ENCODE peak calls at places on chromosomes 5 and 9, in eight cellular contexts. W is neural crest cell, E is left ventricle myocardium inferior, B is PC-3, Y is Calu3, H is astrocyte of the cerebellum, Z is AG04449, P is progenitor cell of endocrine pancreas. T is an unnamed sample.

GRCh38 chr9:85995612-85996011 is 54.7 kb downstream of the NAA35 start:
- DNase-seq in B (no peak), W (no peak), E (no peak), P (no peak), Y (no peak), Z (no peak), H (no peak), T (no peak)

GRCh38 chr9:85157763-85158162 is 488.2 kb downstream of the NTRK2 start:
- DNase-seq in W (no peak), Z (no peak), E (no peak), H (no peak), P (no peak), B (no peak), Y (no peak), T (no peak)

GRCh38 chr9:100601216-100601615 is 23.3 kb downstream of the CAVIN4 start:
- DNase-seq in P (peak), Y (peak), W (peak), B (peak), E (no peak), H (no peak), Z (no peak), T (peak)

GRCh38 chr5:2219149-2219776 is 336.5 kb upstream of the IRX4 start:
- DNase-seq in P (no peak), W (no peak), H (no peak), Z (no peak), B (no peak), E (no peak), Y (no peak), T (no peak)

GRCh38 chr5:73911761-73912393 is 285.9 kb downstream of the ARHGEF28 start:
- DNase-seq in W (no peak), Z (no peak), Y (no peak), B (no peak), E (no peak), H (no peak), P (no peak), T (no peak)

GRCh38 chr9:34958411-34958982 is 412 bp downstream of the PHF24 start:
- DNase-seq in E (no peak), H (no peak), P (no peak), W (no peak), B (no peak), Y (no peak), Z (no peak), T (no peak)

GRCh38 chr5:135465391-135466122 is 13.4 kb upstream of the TIFAB start:
- DNase-seq in H (no peak), P (no peak), Z (no peak), Y (no peak), E (no peak), B (no peak), W (no peak), T (peak)

GRCh38 chr5:109929371-109929770 is 239.6 kb downstream of the MAN2A1 start:
- DNase-seq in B (no peak), H (no peak), Z (no peak), Y (no peak), E (no peak), W (no peak), P (no peak), T (no peak)

GRCh38 chr5:36250427-36250826 is 8.7 kb upstream of the NADK2 start:
- DNase-seq in Y (no peak), E (no peak), Z (no peak), P (no peak), B (no peak), W (no peak), H (no peak), T (no peak)

GRCh38 chr9:84357235-84357634 is 16.7 kb upstream of the SLC28A3 start:
- DNase-seq in B (no peak), P (no peak), W (no peak), Z (no peak), H (no peak), Y (no peak), E (no peak), T (no peak)

GRCh38 chr5:160076997-160077396 is 42.3 kb downstream of the PWWP2A start:
- DNase-seq in P (no peak), B (no peak), W (no peak), E (no peak), Y (no peak), H (no peak), Z (no peak), T (no peak)

GRCh38 chr9:136902259-136902821 is 16.0 kb downstream of the TRAF2 start:
- DNase-seq in E (peak), P (no peak), Y (peak), H (no peak), W (no peak), Z (peak), B (peak), T (peak)

GRCh38 chr5:79845448-79846197 is 145.4 kb downstream of the MTX3 start:
- DNase-seq in Y (no peak), P (no peak), E (no peak), B (peak), W (no peak), H (peak), Z (peak), T (no peak)

GRCh38 chr9:113578877-113579269 is 115.3 kb downstream of the RGS3 start:
- DNase-seq in H (peak), Y (peak), Z (peak), B (peak), P (no peak), W (no peak), E (peak), T (no peak)

GRCh38 chr5:60546157-60546556 is 153.8 kb downstream of the DEPDC1B start:
- DNase-seq in Y (no peak), H (no peak), B (no peak), W (no peak), P (no peak), Z (no peak), E (peak), T (no peak)

GRCh38 chr5:116032094-116032517 is at the start of gene ARL14EPL:
- DNase-seq in Z (peak), P (no peak), B (peak), H (peak), Y (peak), E (peak), W (no peak), T (peak)

GRCh38 chr5:177367323-177367848 is 9.7 kb downstream of the RGS14 start:
- DNase-seq in B (no peak), W (no peak), H (no peak), Y (no peak), P (no peak), Z (no peak), E (no peak), T (no peak)

GRCh38 chr5:172453986-172454354 is 355 bp downstream of the SH3PXD2B start:
- DNase-seq in E (peak), H (no peak), P (peak), B (no peak), Z (no peak), Y (peak), W (peak), T (no peak)

GRCh38 chr9:100498592-100498991 is 25.6 kb downstream of the TMEFF1 start:
- DNase-seq in W (no peak), Z (no peak), B (peak), P (no peak), E (no peak), Y (no peak), H (no peak), T (no peak)

GRCh38 chr5:131282235-131282634 is 18.4 kb downstream of the CDC42SE2 start:
- DNase-seq in W (no peak), Y (no peak), H (no peak), E (no peak), Z (no peak), P (no peak), B (peak), T (no peak)

GRCh38 chr5:127313847-127314473 is 23.4 kb downstream of the MEGF10 start:
- DNase-seq in W (peak), B (peak), P (peak), Z (no peak), Y (peak), E (peak), H (no peak), T (peak)

GRCh38 chr5:132180134-132180745 is 47.4 kb downstream of the P4HA2 start:
- DNase-seq in Z (peak), E (no peak), B (peak), P (no peak), H (peak), Y (peak), W (no peak), T (no peak)

GRCh38 chr5:119088438-119088837 is 17.6 kb downstream of the DMXL1 start:
- DNase-seq in E (no peak), B (no peak), Y (no peak), P (no peak), W (no peak), H (no peak), Z (no peak), T (no peak)

GRCh38 chr5:176368726-176369125 is 3.4 kb downstream of the ARL10 start:
- DNase-seq in B (no peak), E (no peak), Y (no peak), Z (no peak), P (no peak), W (no peak), H (no peak), T (no peak)

GRCh38 chr5:148805323-148806290 is 20.8 kb upstream of the ADRB2 start:
- DNase-seq in Z (no peak), B (peak), P (no peak), H (peak), W (no peak), E (peak), Y (no peak), T (no peak)

GRCh38 chr9:37410969-37411785 is 11.3 kb upstream of the GRHPR start:
- DNase-seq in E (no peak), P (no peak), Z (no peak), Y (no peak), H (no peak), W (no peak), B (no peak), T (peak)

GRCh38 chr9:116390306-116391228 is 237.0 kb downstream of the PAPPA start:
- DNase-seq in P (no peak), B (no peak), H (no peak), E (no peak), Y (no peak), Z (no peak), W (no peak), T (no peak)

GRCh38 chr5:83145882-83146331 is 68.6 kb downstream of the XRCC4 start:
- DNase-seq in E (no peak), W (no peak), B (no peak), P (no peak), Z (no peak), Y (no peak), H (peak), T (no peak)

GRCh38 chr9:84238652-84239051 is 101.9 kb downstream of the SLC28A3 start:
- DNase-seq in Z (no peak), P (no peak), E (no peak), W (no peak), Y (no peak), B (peak), H (no peak), T (peak)

DNA sequence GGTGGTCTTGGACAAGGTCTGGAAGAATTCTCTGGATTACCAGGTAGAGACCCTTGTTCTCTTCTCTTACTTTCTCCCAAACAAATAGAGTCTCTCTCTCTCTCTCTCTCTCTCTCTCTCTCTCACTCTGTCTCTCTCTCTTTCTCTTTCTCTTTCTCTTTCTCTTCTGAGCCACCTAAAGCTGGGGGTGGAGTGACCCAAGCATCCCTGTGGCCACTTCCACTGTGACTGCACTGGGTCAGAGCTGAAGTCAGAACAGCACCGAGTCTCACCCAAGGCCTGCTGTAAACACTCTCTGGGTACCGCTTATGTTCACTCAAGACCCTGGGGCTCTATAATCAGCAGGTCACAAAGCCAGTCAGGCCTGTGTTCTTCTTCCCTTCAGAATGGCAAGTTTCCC is 513.7 kb downstream of the EBF1 start:
- DNase-seq in E (no peak), P (no peak), B (no peak), Y (no peak), H (no peak), W (no peak), Z (no peak), T (no peak)
- TF ChIP-seq CTCF in E (no peak), P (no peak), B (no peak), Y (no peak), H (no peak), W (no peak), Z (no peak), T (no peak)

DNA sequence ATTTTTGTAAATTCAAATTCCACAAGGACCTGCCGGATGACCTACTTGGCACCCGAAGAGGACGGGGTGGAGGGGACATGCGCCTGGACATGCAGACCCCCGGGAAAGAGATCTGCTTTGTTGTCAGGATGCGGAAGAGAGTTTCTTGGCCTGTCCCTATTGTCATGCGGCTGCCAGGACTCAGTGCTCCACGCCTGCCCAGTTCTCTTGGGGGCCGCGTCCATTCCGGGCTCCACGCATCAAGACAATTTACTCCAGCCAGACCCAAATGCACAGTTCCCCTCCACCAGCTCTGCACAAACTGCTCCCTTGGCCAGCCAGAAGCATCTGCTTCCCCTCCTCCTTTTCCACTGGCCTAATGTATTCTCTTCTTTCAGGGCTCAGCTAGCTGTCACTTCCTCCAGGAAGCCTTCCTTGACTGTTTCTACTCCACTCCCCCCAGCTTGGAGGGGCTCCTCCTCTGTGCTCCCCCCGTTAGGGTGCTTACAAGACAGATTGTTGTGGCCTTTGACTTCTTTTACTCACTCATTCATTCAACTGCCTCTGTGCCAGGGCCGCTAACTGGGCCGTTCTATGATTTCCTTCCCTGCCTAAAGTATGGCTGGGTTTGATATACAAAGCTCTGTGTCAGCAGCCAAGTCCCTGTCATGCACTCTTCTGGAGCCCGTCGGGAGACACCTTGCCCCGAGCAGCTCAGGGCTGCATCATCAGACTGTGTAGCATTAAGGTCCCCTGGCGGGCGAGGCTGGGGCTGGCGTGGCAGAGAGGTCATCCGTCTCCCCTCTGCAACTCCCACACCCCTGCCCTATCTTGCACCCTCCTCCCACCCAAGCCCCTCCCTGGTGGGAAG is 6.6 kb downstream of the FIBCD1 start:
- DNase-seq in Z (no peak), H (no peak), P (no peak), Y (no peak), E (peak), B (peak), W (no peak), T (no peak)
- TF ChIP-seq CTCF in Z (no peak), H (no peak), P (no peak), Y (no peak), E (peak), B (peak), W (peak), T (no peak)

DNA sequence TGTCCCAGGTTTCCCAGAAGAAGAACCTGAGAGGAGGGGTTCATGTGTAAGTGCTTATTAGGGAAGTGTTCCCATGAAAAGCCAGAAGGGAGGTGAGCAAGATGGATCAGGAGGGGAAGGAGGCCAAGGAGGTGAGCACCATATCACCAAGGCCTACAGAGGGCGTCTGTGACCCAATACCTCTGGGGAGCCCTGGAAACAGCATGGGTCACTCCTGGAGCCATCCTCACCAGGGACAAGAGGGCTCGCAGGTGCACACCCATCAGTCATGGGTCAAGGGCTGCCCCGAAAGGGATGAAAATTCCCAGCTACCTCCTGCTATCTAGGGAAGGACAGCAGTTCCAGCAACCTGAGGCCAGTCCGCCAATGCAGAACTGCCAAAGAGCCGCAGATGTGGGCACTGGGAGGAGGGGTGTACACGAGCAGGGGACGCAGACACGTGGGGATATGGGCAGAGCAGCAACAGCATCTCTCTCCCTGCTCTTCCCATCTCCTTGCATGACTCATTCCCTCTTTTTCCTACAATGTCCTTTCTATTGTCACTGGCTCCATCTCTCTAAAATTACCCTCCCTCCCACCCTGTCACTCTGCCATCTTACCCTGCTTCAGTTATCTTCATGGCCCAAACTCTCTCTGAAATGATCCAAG is 167.6 kb upstream of the FSTL4 start:
- DNase-seq in W (no peak), E (no peak), Y (no peak), H (no peak), B (no peak), Z (no peak), P (no peak), T (no peak)
- TF ChIP-seq CTCF in W (no peak), E (no peak), Y (no peak), H (no peak), B (no peak), Z (no peak), P (peak), T (no peak)

GRCh38 chr9:104802906-104803305 is 39.0 kb downstream of the NIPSNAP3B start:
- DNase-seq in Y (no peak), B (no peak), H (no peak), P (no peak), Z (no peak), W (no peak), E (no peak), T (no peak)

GRCh38 chr9:104810421-104811339 is 46.8 kb downstream of the NIPSNAP3B start:
- DNase-seq in Z (no peak), B (peak), E (no peak), P (no peak), W (no peak), H (no peak), Y (peak), T (no peak)

GRCh38 chr9:104805441-104805840 is 41.5 kb downstream of the NIPSNAP3B start:
- DNase-seq in Z (no peak), P (no peak), W (no peak), H (no peak), E (no peak), B (no peak), Y (no peak), T (no peak)

GRCh38 chr9:104808030-104808614 is 44.2 kb downstream of the NIPSNAP3B start:
- DNase-seq in Z (no peak), B (peak), E (no peak), H (peak), W (no peak), Y (peak), P (no peak), T (no peak)
- TF ChIP-seq CTCF in Z (peak), B (peak), E (peak), H (peak), W (peak), Y (no peak), P (peak), T (no peak)